ENCODE peak calls at places on chromosome 20, in eight cellular contexts. O, A, X, V, M, F, K and Y are unnamed samples.

GRCh38 chr20:48017992-48018391 is 232.7 kb upstream of the SULF2 start:
- DNase-seq in A (no peak), M (no peak), V (no peak), K (no peak), X (no peak), O (no peak), F (no peak), Y (no peak)

GRCh38 chr20:48758206-48758820 is 69.5 kb downstream of the PREX1 start:
- DNase-seq in K (no peak), A (peak), V (no peak), X (peak), F (no peak), O (no peak), M (no peak), Y (no peak)

GRCh38 chr20:47389867-47390347 is 33.4 kb upstream of the ZMYND8 start:
- DNase-seq in X (no peak), A (no peak), F (no peak), V (no peak), K (no peak), O (no peak), M (peak), Y (peak)

GRCh38 chr20:60993647-60994046 is 258.4 kb upstream of the CDH4 start:
- DNase-seq in F (no peak), O (no peak), X (no peak), A (no peak), M (peak), K (no peak), V (no peak), Y (peak)

GRCh38 chr20:56975838-56976237 is 290.6 kb downstream of the BMP7 start:
- DNase-seq in M (no peak), O (no peak), A (no peak), V (no peak), F (no peak), X (no peak), K (no peak), Y (no peak)

GRCh38 chr20:50712771-50713676 is 18.4 kb upstream of the PARD6B start:
- DNase-seq in F (no peak), X (no peak), K (no peak), V (no peak), O (no peak), M (no peak), A (no peak), Y (no peak)

GRCh38 chr20:20331796-20332195 is 36.1 kb upstream of the INSM1 start:
- DNase-seq in M (no peak), X (no peak), K (no peak), V (no peak), A (no peak), F (no peak), O (no peak), Y (no peak)

GRCh38 chr20:34970193-34971037 is 14.7 kb downstream of the MYH7B start:
- DNase-seq in K (no peak), X (no peak), A (no peak), O (no peak), M (no peak), F (peak), V (no peak), Y (no peak)

GRCh38 chr20:23415958-23416583 is 5.2 kb downstream of the NAPB start:
- DNase-seq in A (no peak), K (no peak), O (no peak), M (peak), F (no peak), X (peak), V (no peak), Y (peak)

GRCh38 chr20:6704132-6704861 is 63.2 kb upstream of the BMP2 start:
- DNase-seq in M (peak), X (no peak), O (no peak), V (no peak), A (no peak), F (no peak), K (no peak), Y (peak)

GRCh38 chr20:48294196-48294595 is 508.9 kb upstream of the SULF2 start:
- DNase-seq in F (no peak), V (no peak), A (no peak), M (peak), O (no peak), X (no peak), K (no peak), Y (peak)

GRCh38 chr20:64181391-64181790 is 17.1 kb downstream of the MYT1 start:
- DNase-seq in A (no peak), V (no peak), O (no peak), M (no peak), F (no peak), K (no peak), X (no peak), Y (no peak)

GRCh38 chr20:38764563-38765355 is 16.5 kb downstream of the ACTR5 start:
- DNase-seq in X (no peak), F (peak), M (peak), O (no peak), V (no peak), A (no peak), K (no peak), Y (peak)

GRCh38 chr20:23021941-23022340 is 13.2 kb upstream of the SSTR4 start:
- DNase-seq in M (peak), O (no peak), V (no peak), X (no peak), A (no peak), K (no peak), F (no peak), Y (no peak)